ENCODE peak calls at places on chromosomes 16 and 17, in four cellular contexts. B is GM12878, Q is HepG2, T is K562. W is an unnamed sample.

GRCh38 chr17:35666967-35667552 is 64.4 kb upstream of the RASL10B start:
- DNase-seq in Q (peak), T (no peak), B (no peak), W (no peak)

GRCh38 chr16:53091508-53092211 is 36.9 kb downstream of the CHD9 start:
- DNase-seq in B (peak), T (no peak), Q (no peak), W (no peak)

GRCh38 chr17:13743906-13744305 is 142.2 kb upstream of the HS3ST3A1 start:
- DNase-seq in T (no peak), B (no peak), Q (no peak), W (no peak)

GRCh38 chr17:77436058-77436442 is 295.3 kb downstream of the SEC14L1 start:
- DNase-seq in B (no peak), Q (no peak), T (no peak), W (no peak)

GRCh38 chr16:10859020-10859419 is 18.0 kb upstream of the CIITA start:
- DNase-seq in T (no peak), B (no peak), Q (no peak), W (no peak)

GRCh38 chr16:86631441-86631840 is 53.1 kb downstream of the FOXL1 start:
- DNase-seq in Q (no peak), T (no peak), B (no peak), W (no peak)

GRCh38 chr17:50769884-50770283 is 2.6 kb upstream of the ANKRD40CL start:
- DNase-seq in Q (no peak), T (no peak), B (no peak), W (peak)

GRCh38 chr17:45700171-45701090 is 83.7 kb upstream of the CRHR1 start:
- DNase-seq in B (no peak), T (no peak), Q (no peak), W (no peak)

GRCh38 chr16:24037335-24037734 is 201.6 kb downstream of the PRKCB start:
- DNase-seq in T (no peak), B (no peak), Q (no peak), W (no peak)

GRCh38 chr16:24036614-24037013 is 200.8 kb downstream of the PRKCB start:
- DNase-seq in T (peak), Q (peak), B (no peak), W (no peak)

GRCh38 chr16:24036038-24036543 is 200.3 kb downstream of the PRKCB start:
- DNase-seq in T (no peak), Q (no peak), B (no peak), W (no peak)

GRCh38 chr16:24035127-24035842 is 199.5 kb downstream of the PRKCB start:
- DNase-seq in Q (no peak), T (peak), B (no peak), W (no peak)
- TF ChIP-seq BRCA1 in Q (no peak), T (no peak), B (no peak), W (no peak)

GRCh38 chr17:27157297-27157696 is 136.6 kb upstream of the WSB1 start:
- DNase-seq in T (no peak), B (no peak), Q (no peak), W (no peak)

GRCh38 chr17:27157898-27158297 is 136.0 kb upstream of the WSB1 start:
- DNase-seq in T (no peak), B (no peak), Q (no peak), W (no peak)

GRCh38 chr17:27158390-27158789 is 135.5 kb upstream of the WSB1 start:
- DNase-seq in B (no peak), T (no peak), Q (no peak), W (no peak)

GRCh38 chr17:27153005-27153404 is 140.9 kb upstream of the WSB1 start:
- DNase-seq in T (no peak), B (no peak), Q (no peak), W (no peak)

GRCh38 chr17:27155866-27156265 is 138.0 kb upstream of the WSB1 start:
- DNase-seq in B (no peak), Q (no peak), T (no peak), W (no peak)
- TF ChIP-seq RAD21 in B (no peak), Q (no peak), T (no peak), W (no peak)

DNA sequence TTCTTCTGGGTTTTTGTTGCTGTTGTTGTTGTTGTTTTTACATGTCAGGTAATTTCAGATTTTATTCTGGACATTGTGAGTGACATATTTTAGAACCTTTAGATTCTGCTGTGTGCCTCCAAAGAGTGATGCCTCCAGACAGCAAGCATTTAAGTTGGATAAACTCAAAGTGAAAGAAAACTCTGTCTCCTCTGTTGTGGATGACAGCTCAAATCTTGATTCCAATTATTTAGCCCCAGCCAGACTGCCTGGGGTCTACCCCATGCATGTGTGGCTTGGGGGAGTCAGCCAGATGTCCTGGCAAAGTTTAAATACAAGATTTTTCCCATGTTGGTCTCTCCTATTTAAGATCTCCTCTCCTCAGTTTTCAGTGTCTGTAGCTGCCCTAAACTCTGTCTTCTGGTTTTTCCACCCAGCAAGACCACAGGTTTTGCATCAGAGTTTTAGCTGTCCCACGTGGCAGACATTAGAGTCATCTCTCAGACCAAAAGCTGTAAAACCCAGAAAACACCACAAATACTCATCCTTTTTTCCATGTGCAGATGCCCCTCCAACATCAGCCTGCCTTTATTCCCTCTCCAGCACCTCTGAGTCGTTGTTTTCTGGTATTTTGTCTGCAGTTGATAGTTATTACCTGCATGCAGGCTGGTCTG is 19.4 kb upstream of the ZNF469 start:
- DNase-seq in B (peak), Q (no peak), T (no peak), W (no peak)
- TF ChIP-seq ZNF274 in B (no peak), Q (no peak), T (no peak), W (no peak)

DNA sequence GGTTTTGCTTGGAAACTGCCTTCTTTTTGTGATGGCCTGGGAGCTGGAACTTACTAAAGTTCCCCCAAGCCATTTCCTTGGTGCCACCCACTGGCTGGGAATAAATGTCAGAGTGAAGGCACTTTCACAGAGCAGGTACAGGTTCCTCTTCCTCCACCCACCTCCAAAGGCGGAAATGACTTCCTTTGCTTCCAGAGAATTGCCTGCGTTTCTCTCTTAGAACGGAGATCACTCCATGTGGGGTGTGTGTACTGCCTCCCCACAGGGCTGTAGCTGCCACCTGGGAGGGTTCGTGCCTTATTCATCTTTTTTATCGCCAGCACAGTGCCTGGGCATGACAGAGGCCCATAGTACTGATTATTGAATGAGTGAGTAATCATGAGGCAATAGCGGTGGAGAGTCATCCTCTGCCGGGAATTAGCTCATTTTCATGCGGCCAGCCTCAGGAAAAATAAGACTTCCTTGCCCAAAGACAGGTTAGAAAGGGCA is 32.2 kb upstream of the HAS3 start:
- DNase-seq in T (no peak), B (no peak), Q (peak), W (no peak)
- TF ChIP-seq BRCA1 in T (no peak), B (no peak), Q (no peak), W (no peak)

W was measured in H1.